ENCODE peak calls at places on chromosomes 1 and 21, in ten cellular contexts. L is transverse colon; U is IMR-90; C is iPS DF 6.9; N is pancreas; X is uterus; Y is effector memory CD4-positive, alpha-beta T cell; K is CD8-positive, alpha-beta T cell; P is naive thymus-derived CD4-positive, alpha-beta T cell; R is mammary epithelial cell. V is an unnamed sample.

GRCh38 chr1:234597894-234598293 is 12.1 kb downstream of the IRF2BP2 start:
- DNase-seq in X (peak; percentile 57), P (no peak), N (no peak), K (peak; percentile 66), U (peak; percentile 66), Y (peak; percentile 36), C (no peak), L (peak; percentile 74), R (peak; percentile 51), V (peak; percentile 73)

GRCh38 chr1:40692429-40692905 is 963 bp downstream of the NFYC start:
- DNase-seq in K (no peak), P (no peak), U (peak; percentile 25), C (peak; percentile 18), R (no peak), X (no peak), N (no peak), Y (no peak), L (no peak), V (no peak)

GRCh38 chr1:178196631-178197030 is 102.7 kb downstream of the RASAL2 start:
- DNase-seq in L (no peak), K (no peak), C (no peak), P (no peak), R (peak; percentile 51), U (peak; percentile 2), X (no peak), N (no peak), Y (no peak), V (no peak)

GRCh38 chr1:83818916-83819315 is 180.0 kb downstream of the TTLL7 start:
- DNase-seq in U (peak; percentile 3), X (no peak), C (no peak), Y (no peak), L (peak; percentile 35), P (no peak), N (peak; percentile 16), K (no peak), R (peak; percentile 6), V (no peak)

GRCh38 chr1:145985129-145985501 is 11.3 kb downstream of the TXNIP start:
- DNase-seq in R (no peak), Y (no peak), P (no peak), N (peak; percentile 49), K (no peak), U (no peak), X (peak; percentile 59), C (no peak), L (no peak), V (no peak)

GRCh38 chr1:32871364-32872188 is 864 bp upstream of the FNDC5 start:
- DNase-seq in L (no peak), P (no peak), C (no peak), U (no peak), N (peak; percentile 12), Y (no peak), X (no peak), K (no peak), R (no peak), V (peak; percentile 19)

GRCh38 chr1:244937099-244937498 is 72.8 kb upstream of the HNRNPU start:
- DNase-seq in X (no peak), L (no peak), N (no peak), R (no peak), U (no peak), Y (no peak), C (no peak), P (no peak), K (no peak), V (no peak)

GRCh38 chr1:231465051-231465450 is 43.0 kb upstream of the EGLN1 start:
- DNase-seq in C (no peak), N (no peak), X (no peak), L (no peak), U (no peak), P (no peak), R (no peak), Y (no peak), K (no peak), V (peak; percentile 39)

GRCh38 chr1:25757846-25758185 is 42.2 kb upstream of the SELENON start:
- DNase-seq in U (no peak), K (no peak), R (no peak), N (no peak), C (no peak), X (no peak), P (no peak), L (no peak), Y (no peak), V (no peak)

GRCh38 chr1:168365719-168366474 is 85.2 kb downstream of the TBX19 start:
- DNase-seq in C (no peak), L (no peak), R (no peak), U (no peak), Y (no peak), N (no peak), X (no peak), K (no peak), P (no peak), V (no peak)

GRCh38 chr1:42936309-42937078 is 22.2 kb downstream of the SLC2A1 start:
- DNase-seq in N (peak; percentile 17), R (peak; percentile 95), K (peak; percentile 48), X (peak; percentile 26), L (peak; percentile 67), C (no peak), P (no peak), U (peak; percentile 71), Y (no peak), V (peak; percentile 49)

GRCh38 chr1:47527653-47528272 is 89.9 kb downstream of the FOXD2 start:
- DNase-seq in R (peak; percentile 36), K (no peak), P (no peak), C (no peak), U (no peak), L (peak; percentile 73), X (no peak), Y (no peak), N (no peak), V (no peak)

GRCh38 chr21:17388226-17388625 is 124.6 kb upstream of the CXADR start:
- DNase-seq in N (no peak), C (no peak), U (no peak), Y (no peak), L (no peak), P (no peak), R (no peak), K (no peak), X (no peak), V (no peak)

GRCh38 chr1:93631626-93632365 is 49.8 kb downstream of the BCAR3 start:
- DNase-seq in R (no peak), N (no peak), U (no peak), Y (no peak), K (no peak), P (no peak), C (no peak), X (no peak), L (no peak), V (no peak)

GRCh38 chr1:48530727-48531351 is 58.8 kb upstream of the SPATA6 start:
- DNase-seq in Y (no peak), U (peak; percentile 29), N (peak; percentile 25), X (no peak), L (peak; percentile 78), P (no peak), K (no peak), R (peak; percentile 56), C (peak; percentile 85), V (no peak)

GRCh38 chr1:39105841-39106765 is 80.0 kb downstream of the NDUFS5 start:
- DNase-seq in C (no peak), K (peak; percentile 21), L (peak; percentile 50), X (peak; percentile 53), Y (no peak), R (peak; percentile 53), P (no peak), U (no peak), N (peak; percentile 76), V (peak; percentile 11)

DNA sequence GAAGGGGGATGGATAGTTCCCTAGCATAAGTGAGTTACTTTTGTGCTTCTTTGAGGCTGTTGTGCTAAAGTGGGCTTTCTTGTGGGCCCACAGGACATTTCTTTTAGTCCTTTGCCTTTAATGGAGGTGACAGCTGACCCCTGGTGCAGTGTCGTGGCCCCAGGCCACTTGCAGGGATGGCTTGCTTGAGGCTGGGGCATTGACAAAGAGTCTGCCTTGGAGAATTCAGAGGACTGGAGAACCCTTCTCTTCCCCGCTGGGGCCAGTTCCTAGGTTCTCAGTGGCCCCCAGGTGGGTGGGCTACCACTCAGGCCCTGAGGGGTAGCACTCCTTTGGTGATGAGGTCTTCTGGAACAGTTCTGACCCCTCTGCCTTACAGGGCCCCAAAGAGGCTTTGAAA is 12.8 kb downstream of the ABCG1 start:
- DNase-seq in U (no peak), R (no peak), C (no peak), Y (no peak), L (no peak), P (no peak), K (no peak), N (no peak), X (no peak), V (no peak)
- H3K27me3 ChIP-seq in U (peaks cover 11% of the 10 kb centered on the region), R (no peaks in the 10 kb centered on the region), C (peaks cover 4% of the 10 kb centered on the region), Y (no peaks in the 10 kb centered on the region), L (no peaks in the 10 kb centered on the region), P (no peaks in the 10 kb centered on the region), K (no peaks in the 10 kb centered on the region), N (no peaks in the 10 kb centered on the region), X (no peaks in the 10 kb centered on the region), V (no peaks in the 10 kb centered on the region)

DNA sequence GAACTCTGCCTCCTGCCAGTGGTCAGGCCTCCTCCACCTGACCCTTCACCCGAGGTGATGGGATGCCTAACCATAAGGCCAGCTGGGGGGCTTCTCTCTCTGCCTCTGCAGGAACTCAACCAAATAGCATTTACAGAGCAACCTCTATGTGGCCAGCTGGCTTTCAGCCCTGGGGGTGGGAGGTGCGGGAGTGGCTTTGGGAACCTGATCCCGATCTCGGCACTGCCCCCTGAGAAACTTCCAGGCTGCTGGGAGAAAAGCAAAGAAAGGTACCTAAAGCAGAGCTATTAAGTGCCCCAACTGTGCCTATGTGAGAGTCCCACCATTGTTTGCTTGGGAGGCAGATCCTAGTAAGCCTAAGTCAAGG is 7.1 kb downstream of the KRTCAP2 start:
- DNase-seq in L (no peak), C (no peak), Y (no peak), R (no peak), X (no peak), N (no peak), K (no peak), P (no peak), U (no peak), V (no peak)
- H3K27ac ChIP-seq in L (peak overlapping the region; percentile 54), C (no peak overlapping the region), Y (no peak overlapping the region), R (no peak overlapping the region), X (peak overlapping the region; percentile 63), N (no peak overlapping the region), K (no peak overlapping the region), P (no peak overlapping the region), U (no peak overlapping the region), V (no peak overlapping the region)

DNA sequence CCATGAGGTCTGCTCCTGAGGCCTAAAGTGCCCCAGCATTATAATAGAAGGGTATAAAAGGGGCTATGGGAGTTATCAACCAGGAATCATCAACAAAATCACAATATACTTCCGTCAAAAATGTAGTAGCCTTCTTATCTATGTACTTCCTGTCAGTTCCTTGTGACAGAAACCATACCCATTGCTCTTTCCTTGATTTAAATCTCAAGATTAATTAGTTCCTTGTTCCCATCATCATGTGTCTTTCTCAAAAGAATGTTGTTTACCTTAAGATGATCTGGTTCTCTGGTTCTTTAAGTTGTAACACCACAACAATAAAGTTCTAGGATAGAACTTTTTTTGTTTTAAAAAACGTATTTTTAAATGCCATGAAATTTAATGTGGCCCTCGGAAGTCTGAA is 833.3 kb downstream of the LTN1 start:
- DNase-seq in P (no peak), K (no peak), Y (no peak), R (no peak), N (no peak), X (no peak), C (no peak), L (no peak), U (no peak), V (no peak)
- H3K27me3 ChIP-seq in P (no peaks in the 10 kb centered on the region), K (no peaks in the 10 kb centered on the region), Y (no peaks in the 10 kb centered on the region), R (no peaks in the 10 kb centered on the region), N (no peaks in the 10 kb centered on the region), X (no peaks in the 10 kb centered on the region), C (no peaks in the 10 kb centered on the region), L (no peaks in the 10 kb centered on the region), U (no peaks in the 10 kb centered on the region), V (no peaks in the 10 kb centered on the region)

GRCh38 chr1:14689996-14690614 is 91.6 kb downstream of the KAZN start:
- DNase-seq in Y (no peak), C (no peak), P (no peak), K (no peak), X (no peak), L (no peak), R (no peak), U (no peak), N (no peak), V (no peak)
- H3K27ac ChIP-seq in Y (no peak overlapping the region), C (no peak overlapping the region), P (no peak overlapping the region), K (no peak overlapping the region), X (no peak overlapping the region), L (no peak overlapping the region), R (no peak overlapping the region), U (no peak overlapping the region), N (no peak overlapping the region), V (no peak overlapping the region)

V was measured in CD4-positive, CD25-positive, alpha-beta regulatory T cell.